ENCODE peak calls at places on chromosomes 11 and 22, in six cellular contexts. S is foreskin fibroblast; O is stimulated activated CD4-positive, alpha-beta T cell treated with anti-CD3 and anti-CD28 coated beads, Interleukin-4, amount 100 ng/mL, for 4 hours; U is stimulated activated effector memory CD8-positive, alpha-beta T cell treated with anti-CD3 and anti-CD28 coated beads, Interleukin-12 subunit alpha, Interleukin-12 subunit beta, amount 100 ng/mL, for 72 hours; I is thyroid gland; R is gastrocnemius medialis. C is an unnamed sample.

GRCh38 chr11:88538088-88538487 is 200.6 kb upstream of the CTSC start:
- DNase-seq in S (no peak), O (no peak), U (no peak), I (no peak), R (no peak), C (peak; percentile 82)

GRCh38 chr11:112880454-112880853 is 80.8 kb upstream of the NCAM1 start:
- DNase-seq in S (no peak), O (no peak), U (no peak), I (no peak), R (no peak), C (no peak)

GRCh38 chr11:113240790-113241189 is 73.6 kb upstream of the TTC12 start:
- DNase-seq in S (no peak), O (no peak), U (no peak), I (no peak), R (no peak), C (no peak)

GRCh38 chr11:92224394-92225205 is at the start of gene FAT3:
- DNase-seq in S (peak; percentile 29), O (no peak), U (no peak), I (no peak), R (no peak), C (peak; percentile 12)

GRCh38 chr11:130871616-130872015 is 44.7 kb downstream of the SNX19 start:
- DNase-seq in S (no peak), O (no peak), U (no peak), I (no peak), R (no peak), C (no peak)

GRCh38 chr11:35138949-35139881 is at the start of gene CD44:
- DNase-seq in S (peak; percentile 87), O (peak; percentile 69), U (peak; percentile 81), I (peak; percentile 85), R (peak; percentile 35), C (peak; percentile 92)

GRCh38 chr11:1568451-1568911 is 3.6 kb downstream of the DUSP8 start:
- DNase-seq in S (no peak), O (no peak), U (peak; percentile 58), I (no peak), R (no peak), C (no peak)

GRCh38 chr22:18056161-18056666 is 21.6 kb upstream of the PEX26 start:
- DNase-seq in S (peak; percentile 84), O (no peak), U (no peak), I (no peak), R (no peak), C (peak; percentile 92)

GRCh38 chr11:130213979-130214281 is 54.3 kb downstream of the ST14 start:
- DNase-seq in S (no peak), O (no peak), U (no peak), I (peak; percentile 2), R (no peak), C (no peak)

GRCh38 chr11:6623391-6624363 is 4.5 kb upstream of the TPP1 start:
- DNase-seq in S (no peak), O (no peak), U (no peak), I (no peak), R (no peak), C (no peak)

GRCh38 chr11:2396471-2396870 is 4.1 kb upstream of the TSSC4 start:
- DNase-seq in S (no peak), O (no peak), U (no peak), I (no peak), R (no peak), C (no peak)

GRCh38 chr22:37486224-37486845 is at the start of gene MFNG:
- DNase-seq in S (peak; percentile 30), O (peak; percentile 76), U (peak; percentile 83), I (peak; percentile 45), R (peak; percentile 45), C (no peak)

GRCh38 chr11:75577198-75577597 is 15.1 kb downstream of the SERPINH1 start:
- DNase-seq in S (no peak), O (peak; percentile 58), U (peak; percentile 73), I (no peak), R (no peak), C (peak; percentile 44)

GRCh38 chr22:16783930-16784354 is 41.3 kb downstream of the XKR3 start:
- DNase-seq in S (no peak), O (no peak), U (no peak), I (no peak), R (no peak), C (peak; percentile 24)

GRCh38 chr11:125429174-125429707 is 66.8 kb downstream of the FEZ1 start:
- DNase-seq in S (peak; percentile 28), O (peak; percentile 38), U (peak; percentile 70), I (peak; percentile 40), R (peak; percentile 42), C (peak; percentile 44)

GRCh38 chr11:112127056-112127455 is 36.8 kb downstream of the IL18 start:
- DNase-seq in S (no peak), O (no peak), U (no peak), I (no peak), R (no peak), C (no peak)

GRCh38 chr22:19766506-19767426 is 6.2 kb downstream of the TBX1 start:
- DNase-seq in S (no peak), O (peak; percentile 40), U (peak; percentile 74), I (peak; percentile 28), R (peak; percentile 23), C (no peak)

GRCh38 chr11:64856382-64857227 is 12.2 kb upstream of the CDC42BPG start:
- DNase-seq in S (peak; percentile 91), O (no peak), U (peak; percentile 78), I (peak; percentile 34), R (peak; percentile 89), C (peak; percentile 90)

GRCh38 chr22:50169774-50170341 is 673 bp upstream of the PANX2 start:
- DNase-seq in S (no peak), O (peak; percentile 69), U (no peak), I (peak; percentile 46), R (no peak), C (no peak)

GRCh38 chr11:63769719-63770443 is 1.3 kb upstream of the ZFTA start:
- DNase-seq in S (no peak), O (no peak), U (no peak), I (peak; percentile 25), R (no peak), C (no peak)

GRCh38 chr11:107651672-107652071 is 60.2 kb downstream of the SLN start:
- DNase-seq in S (no peak), O (no peak), U (no peak), I (no peak), R (no peak), C (peak; percentile 7)

GRCh38 chr22:17570851-17571631 is 7.7 kb downstream of the SLC25A18 start:
- DNase-seq in S (peak; percentile 94), O (no peak), U (no peak), I (peak; percentile 51), R (peak; percentile 92), C (peak; percentile 98)

GRCh38 chr22:28373841-28374240 is 305.8 kb downstream of the TTC28 start:
- DNase-seq in S (no peak), O (no peak), U (no peak), I (no peak), R (no peak), C (peak; percentile 35)

GRCh38 chr22:37643225-37643847 is 3.9 kb downstream of the SH3BP1 start:
- DNase-seq in S (peak; percentile 58), O (peak; percentile 89), U (peak; percentile 97), I (peak; percentile 84), R (peak; percentile 38), C (peak; percentile 65)

GRCh38 chr11:33110083-33110482 is 51.2 kb downstream of the CSTF3 start:
- DNase-seq in S (no peak), O (no peak), U (no peak), I (no peak), R (no peak), C (no peak)

GRCh38 chr11:121041072-121041471 is 17.2 kb downstream of the TBCEL start:
- DNase-seq in S (no peak), O (no peak), U (no peak), I (no peak), R (no peak), C (no peak)

GRCh38 chr11:30666817-30667216 is 80.7 kb upstream of the MPPED2 start:
- DNase-seq in S (no peak), O (no peak), U (no peak), I (no peak), R (no peak), C (no peak)

GRCh38 chr11:2802389-2803185 is 83.0 kb downstream of the CDKN1C start:
- DNase-seq in S (no peak), O (no peak), U (no peak), I (no peak), R (peak; percentile 1), C (no peak)

GRCh38 chr11:41716862-41717261 is 257.4 kb upstream of the LRRC4C start:
- DNase-seq in S (no peak), O (no peak), U (no peak), I (no peak), R (no peak), C (no peak)

GRCh38 chr22:30238661-30239420 is 7.7 kb downstream of the LIF start:
- DNase-seq in S (no peak), O (no peak), U (no peak), I (peak; percentile 43), R (no peak), C (peak; percentile 41)

C was measured in fibroblast of mammary gland.